ENCODE peak calls at places on chromosomes 4 and X, in five cellular contexts. D is chondrocyte, Q is lower leg skin, X is fibroblast of the aortic adventitia, C is left ventricle myocardium inferior. S is an unnamed sample.

GRCh38 chr4:168876106-168876505 is 133.9 kb downstream of the CBR4 start:
- DNase-seq in C (no peak), D (no peak), X (no peak), Q (no peak), S (no peak)

GRCh38 chrX:115284877-115285276 is 4.6 kb upstream of the LUZP4 start:
- DNase-seq in C (no peak), D (no peak), Q (no peak), X (peak; percentile 21), S (no peak)

GRCh38 chrX:17192111-17192510 is 182.9 kb upstream of the NHS start:
- DNase-seq in X (no peak), C (no peak), Q (no peak), D (no peak), S (no peak)

GRCh38 chrX:150456466-150456865 is 93.3 kb downstream of the MAMLD1 start:
- DNase-seq in X (no peak), C (no peak), Q (no peak), D (no peak), S (no peak)

GRCh38 chr4:17667653-17668201 is 53.3 kb downstream of the MED28 start:
- DNase-seq in D (no peak), Q (no peak), X (no peak), C (no peak), S (no peak)

GRCh38 chr4:71290074-71290473 is 48.7 kb upstream of the SLC4A4 start:
- DNase-seq in Q (no peak), X (peak; percentile 85), D (no peak), C (no peak), S (no peak)

GRCh38 chr4:173188648-173189047 is 20.0 kb downstream of the GALNT7 start:
- DNase-seq in Q (no peak), X (no peak), D (no peak), C (no peak), S (no peak)

GRCh38 chr4:70705146-70705855 is 16.5 kb upstream of the RUFY3 start:
- DNase-seq in C (peak; percentile 77), X (peak; percentile 49), Q (peak; percentile 95), D (no peak), S (peak; percentile 52)

GRCh38 chrX:38717871-38718270 is 83.4 kb upstream of the MID1IP1 start:
- DNase-seq in X (peak; percentile 10), Q (no peak), C (no peak), D (no peak), S (no peak)

GRCh38 chrX:132612990-132613564 is 124.2 kb upstream of the MBNL3 start:
- DNase-seq in D (no peak), Q (no peak), X (peak; percentile 25), C (peak; percentile 19), S (peak; percentile 50)

GRCh38 chr4:21856754-21857153 is 91.8 kb downstream of the KCNIP4 start:
- DNase-seq in D (no peak), X (no peak), C (no peak), Q (no peak), S (no peak)

GRCh38 chrX:153727108-153727931 is 2.7 kb downstream of the ABCD1 start:
- DNase-seq in D (peak; percentile 73), C (peak; percentile 62), Q (no peak), X (peak; percentile 48), S (no peak)

GRCh38 chrX:19889582-19890342 is 2.4 kb upstream of the SH3KBP1 start:
- DNase-seq in D (no peak), C (no peak), Q (no peak), X (peak; percentile 73), S (no peak)

GRCh38 chr4:129162450-129162849 is 66.5 kb downstream of the C4orf33 start:
- DNase-seq in X (no peak), D (no peak), Q (no peak), C (no peak), S (no peak)

DNA sequence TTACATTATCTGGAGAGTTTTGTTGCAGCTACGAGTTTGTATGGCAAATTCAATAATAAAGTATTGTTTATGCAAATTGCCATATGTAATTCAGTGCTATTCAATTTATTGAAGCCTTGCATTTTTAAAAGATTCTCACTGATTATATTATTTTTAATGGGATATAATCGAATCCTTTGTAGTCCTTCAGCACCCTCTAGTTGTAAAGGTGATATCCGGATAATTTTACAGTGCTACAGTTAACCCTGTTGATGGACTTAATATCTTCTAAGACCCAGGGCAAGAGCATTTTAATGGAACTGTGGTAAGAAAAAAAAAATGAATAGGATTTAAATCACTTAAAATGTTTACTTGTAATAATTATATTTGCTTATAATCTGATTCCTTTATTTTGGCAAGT is 48.5 kb upstream of the GRIA2 start:
- DNase-seq in C (no peak), D (no peak), X (peak; percentile 43), Q (no peak), S (no peak)
- TF ChIP-seq CTCF in C (peak; percentile 23), D (peak; percentile 71), X (peak; percentile 34), Q (no peak), S (no peak)

GRCh38 chr4:75180217-75180616 is 247.3 kb downstream of the PARM1 start:
- DNase-seq in D (no peak), X (no peak), Q (no peak), C (no peak), S (no peak)

GRCh38 chr4:75180790-75181776 is 248.2 kb downstream of the PARM1 start:
- DNase-seq in Q (no peak), C (no peak), X (peak; percentile 4), D (no peak), S (no peak)

GRCh38 chr4:75179510-75179909 is 246.6 kb downstream of the PARM1 start:
- DNase-seq in X (no peak), C (no peak), Q (no peak), D (no peak), S (no peak)
- TF ChIP-seq CTCF in X (no peak), C (no peak), Q (no peak), D (no peak), S (no peak)

GRCh38 chr4:44145868-44146267 is 302.7 kb downstream of the KCTD8 start:
- DNase-seq in C (no peak), Q (no peak), D (no peak), X (no peak), S (no peak)

GRCh38 chr4:44146516-44146915 is 302.1 kb downstream of the KCTD8 start:
- DNase-seq in C (no peak), X (no peak), Q (no peak), D (no peak), S (no peak)

GRCh38 chr4:44149242-44149641 is 299.4 kb downstream of the KCTD8 start:
- DNase-seq in D (no peak), C (no peak), X (no peak), Q (no peak), S (no peak)

GRCh38 chr4:44150091-44150576 is 298.5 kb downstream of the KCTD8 start:
- DNase-seq in Q (no peak), X (peak; percentile 3), C (no peak), D (no peak), S (no peak)
- TF ChIP-seq CTCF in Q (no peak), X (no peak), C (no peak), D (no peak), S (no peak)

DNA sequence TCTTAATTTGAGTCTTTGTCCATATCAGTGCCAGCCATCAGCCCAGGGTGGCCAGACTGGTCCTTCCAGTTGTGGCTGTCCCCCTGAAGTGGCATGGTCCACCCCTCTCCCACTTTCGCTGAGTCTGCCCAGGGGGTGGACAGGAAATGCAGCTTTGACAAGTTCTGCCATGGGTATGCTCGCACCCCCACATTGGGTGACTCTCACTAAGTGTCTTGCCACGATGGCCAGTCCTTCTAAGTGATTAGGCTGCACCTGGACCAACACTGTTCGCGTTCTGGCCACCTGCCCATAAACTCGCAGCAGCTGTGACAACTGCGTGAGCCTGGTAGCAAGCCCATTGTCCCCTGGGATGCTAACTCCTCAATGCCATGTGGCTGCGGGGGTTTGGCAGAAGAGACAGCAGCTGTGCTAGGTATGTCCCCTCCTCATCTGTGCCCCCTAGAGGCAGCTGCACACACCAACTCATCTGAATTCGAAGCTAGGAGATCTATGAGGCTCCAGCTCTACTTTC is 10.0 kb upstream of the LNX1 start:
- DNase-seq in C (peak; percentile 15), D (no peak), Q (no peak), X (no peak), S (peak; percentile 9)
- TF ChIP-seq CTCF in C (peak; percentile 47), D (peak; percentile 54), Q (no peak), X (peak; percentile 20), S (peak; percentile 48)

GRCh38 chrX:74922922-74923321 is 2.3 kb downstream of the NEXMIF start:
- DNase-seq in C (no peak), D (no peak), X (no peak), Q (no peak), S (no peak)

GRCh38 chrX:74924449-74925209 is 623 bp downstream of the NEXMIF start:
- DNase-seq in D (no peak), C (peak; percentile 15), X (no peak), Q (no peak), S (peak; percentile 37)

GRCh38 chrX:74931214-74931613 is 6.0 kb upstream of the NEXMIF start:
- DNase-seq in C (no peak), Q (no peak), X (no peak), D (no peak), S (no peak)

GRCh38 chrX:74923942-74924448 is 1.3 kb downstream of the NEXMIF start:
- DNase-seq in Q (no peak), D (no peak), C (no peak), X (no peak), S (no peak)

GRCh38 chrX:74925210-74926088 is at the start of gene NEXMIF:
- DNase-seq in D (no peak), X (no peak), Q (no peak), C (peak; percentile 18), S (no peak)
- TF ChIP-seq CTCF in D (peak; percentile 56), X (peak; percentile 12), Q (no peak), C (peak; percentile 35), S (peak; percentile 45)

DNA sequence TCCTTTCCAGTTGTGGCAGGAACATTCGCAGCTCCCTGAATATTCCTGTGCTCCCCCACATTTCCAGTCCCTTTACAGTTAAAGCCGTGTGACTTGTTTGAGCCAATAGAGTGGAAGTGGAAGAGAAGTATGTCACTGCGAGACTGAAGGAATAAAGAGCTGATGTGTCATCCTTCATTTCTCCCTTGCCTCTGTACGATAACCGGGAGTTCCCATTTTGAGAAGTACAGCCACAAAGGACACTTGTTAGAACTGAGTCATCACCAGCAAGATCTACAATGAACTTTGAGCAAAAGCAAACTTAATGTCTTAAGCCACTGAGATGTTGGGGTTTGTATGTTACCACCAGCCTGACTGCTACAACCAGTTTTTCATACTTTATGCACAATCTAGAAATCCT is 92.3 kb downstream of the SPRY1 start:
- DNase-seq in C (no peak), D (no peak), Q (no peak), X (peak; percentile 32), S (no peak)
- TF ChIP-seq CTCF in C (no peak), D (no peak), Q (no peak), X (no peak), S (no peak)